ENCODE peak calls at places on chromosome 15, in four cellular contexts. T, Z, W and H are unnamed samples.

GRCh38 chr15:80849308-80849707 is 70.1 kb downstream of the CEMIP start:
- DNase-seq in T (no peak), Z (no peak), W (no peak), H (no peak)

GRCh38 chr15:26882616-26883365 is 15.9 kb downstream of the GABRA5 start:
- DNase-seq in T (no peak), Z (no peak), W (no peak), H (no peak)

GRCh38 chr15:95853350-95853749 is 477.1 kb upstream of the NR2F2 start:
- DNase-seq in T (no peak), Z (no peak), W (no peak), H (no peak)

GRCh38 chr15:75167588-75168076 is 34.0 kb upstream of the C15orf39 start:
- DNase-seq in T (no peak), Z (no peak), W (no peak), H (no peak)

GRCh38 chr15:96416934-96417759 is 86.6 kb downstream of the NR2F2 start:
- DNase-seq in T (no peak), Z (no peak), W (no peak), H (no peak)

GRCh38 chr15:61201322-61201721 is 27.8 kb downstream of the RORA start:
- DNase-seq in T (no peak), Z (no peak), W (no peak), H (no peak)

GRCh38 chr15:48409623-48410022 is 78.4 kb downstream of the DUT start:
- DNase-seq in T (no peak), Z (no peak), W (no peak), H (no peak)

GRCh38 chr15:81091889-81092558 is 42.0 kb upstream of the CFAP161 start:
- DNase-seq in T (no peak), Z (no peak), W (peak; percentile 13), H (no peak)

GRCh38 chr15:69398541-69398940 is 15.6 kb upstream of the KIF23 start:
- DNase-seq in T (no peak), Z (no peak), W (no peak), H (no peak)

GRCh38 chr15:40770147-40770721 is 454 bp downstream of the C15orf62 start:
- DNase-seq in T (no peak), Z (no peak), W (no peak), H (peak; percentile 47)

GRCh38 chr15:70530503-70530902 is 232.9 kb downstream of the UACA start:
- DNase-seq in T (no peak), Z (no peak), W (no peak), H (no peak)

GRCh38 chr15:100592898-100593297 is 9.1 kb downstream of the LINS1 start:
- DNase-seq in T (no peak), Z (no peak), W (no peak), H (no peak)

GRCh38 chr15:73957276-73957675 is 31.0 kb downstream of the LOXL1 start:
- DNase-seq in T (no peak), Z (no peak), W (no peak), H (no peak)

GRCh38 chr15:51947124-51947523 is 24.5 kb downstream of the LEO1 start:
- DNase-seq in T (no peak), Z (no peak), W (no peak), H (no peak)

GRCh38 chr15:94306700-94307650 is 75.6 kb downstream of the MCTP2 start:
- DNase-seq in T (no peak), Z (no peak), W (no peak), H (peak; percentile 60)

GRCh38 chr15:34791701-34792100 is 3.6 kb downstream of the ACTC1 start:
- DNase-seq in T (no peak), Z (no peak), W (no peak), H (no peak)

GRCh38 chr15:70556376-70556775 is 207.0 kb downstream of the UACA start:
- DNase-seq in T (no peak), Z (no peak), W (no peak), H (no peak)

GRCh38 chr15:91922701-91923279 is 69.3 kb downstream of the SLCO3A1 start:
- DNase-seq in T (no peak), Z (no peak), W (no peak), H (no peak)

GRCh38 chr15:98856540-98856907 is 151.1 kb downstream of the PGPEP1L start:
- DNase-seq in T (no peak), Z (no peak), W (no peak), H (no peak)

GRCh38 chr15:38670142-38671002 is 105.8 kb upstream of the RASGRP1 start:
- DNase-seq in T (no peak), Z (no peak), W (no peak), H (no peak)

GRCh38 chr15:58038426-58039106 is 26.9 kb downstream of the ALDH1A2 start:
- DNase-seq in T (no peak), Z (no peak), W (no peak), H (no peak)